ENCODE peak calls at places on chromosomes 11 and 22, in nine cellular contexts. One of them, this sample, is unnamed.

GRCh38 chr11:66068923-66069714 is 953 bp upstream of the PACS1 start:
- DNase-seq in AG09309: peak; percentile 53
- DNase-seq in heart right ventricle: no peak
- DNase-seq in activated naive CD8-positive, alpha-beta T cell treated with anti-CD3 and anti-CD28 coated beads for 36 hours: peak; percentile 30
- DNase-seq in NCI-H1105 treated with DMSO at 0.1 percent for 48 hours: peak; percentile 18
- DNase-seq in mucosa of descending colon: no peak
- DNase-seq in GM06990: peak; percentile 45
- DNase-seq in pulmonary artery endothelial cell: no peak
- DNase-seq in M059J: peak; percentile 75
- DNase-seq in this sample: no peak

GRCh38 chr11:32312865-32313403 is 122.4 kb downstream of the WT1 start:
- DNase-seq in M059J: peak; percentile 81
- DNase-seq in heart right ventricle: no peak
- DNase-seq in mucosa of descending colon: no peak
- DNase-seq in AG09309: no peak
- DNase-seq in activated naive CD8-positive, alpha-beta T cell treated with anti-CD3 and anti-CD28 coated beads for 36 hours: peak; percentile 22
- DNase-seq in GM06990: no peak
- DNase-seq in pulmonary artery endothelial cell: no peak
- DNase-seq in NCI-H1105 treated with DMSO at 0.1 percent for 48 hours: peak; percentile 13
- DNase-seq in this sample: peak; percentile 11

GRCh38 chr11:107851704-107852315 is 6.8 kb downstream of the SLC35F2 start:
- DNase-seq in GM06990: no peak
- DNase-seq in pulmonary artery endothelial cell: no peak
- DNase-seq in mucosa of descending colon: no peak
- DNase-seq in M059J: no peak
- DNase-seq in activated naive CD8-positive, alpha-beta T cell treated with anti-CD3 and anti-CD28 coated beads for 36 hours: no peak
- DNase-seq in AG09309: no peak
- DNase-seq in NCI-H1105 treated with DMSO at 0.1 percent for 48 hours: no peak
- DNase-seq in heart right ventricle: no peak
- DNase-seq in this sample: no peak

GRCh38 chr11:82714346-82715174 is 19.1 kb downstream of the FAM181B start:
- DNase-seq in GM06990: no peak
- DNase-seq in heart right ventricle: no peak
- DNase-seq in mucosa of descending colon: no peak
- DNase-seq in M059J: no peak
- DNase-seq in NCI-H1105 treated with DMSO at 0.1 percent for 48 hours: no peak
- DNase-seq in AG09309: no peak
- DNase-seq in pulmonary artery endothelial cell: no peak
- DNase-seq in activated naive CD8-positive, alpha-beta T cell treated with anti-CD3 and anti-CD28 coated beads for 36 hours: no peak
- DNase-seq in this sample: no peak

GRCh38 chr22:25200967-25201366 is 1.3 kb downstream of the CRYBB3 start:
- DNase-seq in mucosa of descending colon: no peak
- DNase-seq in AG09309: no peak
- DNase-seq in NCI-H1105 treated with DMSO at 0.1 percent for 48 hours: no peak
- DNase-seq in heart right ventricle: no peak
- DNase-seq in GM06990: no peak
- DNase-seq in activated naive CD8-positive, alpha-beta T cell treated with anti-CD3 and anti-CD28 coated beads for 36 hours: no peak
- DNase-seq in M059J: no peak
- DNase-seq in pulmonary artery endothelial cell: no peak
- DNase-seq in this sample: no peak

GRCh38 chr11:123166095-123166559 is 28.9 kb downstream of the CLMP start:
- DNase-seq in AG09309: no peak
- DNase-seq in heart right ventricle: peak; percentile 32
- DNase-seq in M059J: peak; percentile 45
- DNase-seq in GM06990: no peak
- DNase-seq in mucosa of descending colon: no peak
- DNase-seq in pulmonary artery endothelial cell: no peak
- DNase-seq in activated naive CD8-positive, alpha-beta T cell treated with anti-CD3 and anti-CD28 coated beads for 36 hours: no peak
- DNase-seq in NCI-H1105 treated with DMSO at 0.1 percent for 48 hours: no peak
- DNase-seq in this sample: no peak

GRCh38 chr22:20084547-20085413 is 4.7 kb downstream of the DGCR8 start:
- DNase-seq in AG09309: no peak
- DNase-seq in NCI-H1105 treated with DMSO at 0.1 percent for 48 hours: no peak
- DNase-seq in mucosa of descending colon: peak; percentile 34
- DNase-seq in M059J: no peak
- DNase-seq in heart right ventricle: no peak
- DNase-seq in GM06990: no peak
- DNase-seq in activated naive CD8-positive, alpha-beta T cell treated with anti-CD3 and anti-CD28 coated beads for 36 hours: peak; percentile 31
- DNase-seq in pulmonary artery endothelial cell: no peak
- DNase-seq in this sample: peak; percentile 11

GRCh38 chr11:396511-396947 is 2.5 kb downstream of the PKP3 start:
- DNase-seq in mucosa of descending colon: peak; percentile 55
- DNase-seq in activated naive CD8-positive, alpha-beta T cell treated with anti-CD3 and anti-CD28 coated beads for 36 hours: no peak
- DNase-seq in GM06990: no peak
- DNase-seq in M059J: peak; percentile 79
- DNase-seq in NCI-H1105 treated with DMSO at 0.1 percent for 48 hours: no peak
- DNase-seq in heart right ventricle: no peak
- DNase-seq in AG09309: no peak
- DNase-seq in pulmonary artery endothelial cell: no peak
- DNase-seq in this sample: no peak

GRCh38 chr22:18970180-18970947 is 34.3 kb upstream of the PRODH start:
- DNase-seq in M059J: no peak
- DNase-seq in activated naive CD8-positive, alpha-beta T cell treated with anti-CD3 and anti-CD28 coated beads for 36 hours: no peak
- DNase-seq in mucosa of descending colon: no peak
- DNase-seq in heart right ventricle: no peak
- DNase-seq in AG09309: no peak
- DNase-seq in pulmonary artery endothelial cell: no peak
- DNase-seq in NCI-H1105 treated with DMSO at 0.1 percent for 48 hours: peak; percentile 15
- DNase-seq in GM06990: no peak
- DNase-seq in this sample: peak; percentile 24

GRCh38 chr11:116353517-116353916 is 419.3 kb downstream of the BUD13 start:
- DNase-seq in pulmonary artery endothelial cell: no peak
- DNase-seq in mucosa of descending colon: no peak
- DNase-seq in GM06990: no peak
- DNase-seq in M059J: no peak
- DNase-seq in NCI-H1105 treated with DMSO at 0.1 percent for 48 hours: no peak
- DNase-seq in activated naive CD8-positive, alpha-beta T cell treated with anti-CD3 and anti-CD28 coated beads for 36 hours: no peak
- DNase-seq in heart right ventricle: no peak
- DNase-seq in AG09309: no peak
- DNase-seq in this sample: peak; percentile 68

GRCh38 chr11:116840224-116840745 is 2.9 kb upstream of the APOA1 start:
- DNase-seq in mucosa of descending colon: no peak
- DNase-seq in heart right ventricle: no peak
- DNase-seq in NCI-H1105 treated with DMSO at 0.1 percent for 48 hours: no peak
- DNase-seq in pulmonary artery endothelial cell: no peak
- DNase-seq in M059J: no peak
- DNase-seq in AG09309: no peak
- DNase-seq in GM06990: no peak
- DNase-seq in activated naive CD8-positive, alpha-beta T cell treated with anti-CD3 and anti-CD28 coated beads for 36 hours: no peak
- DNase-seq in this sample: no peak

GRCh38 chr11:118691926-118692830 is 12.7 kb upstream of the TREH start:
- DNase-seq in NCI-H1105 treated with DMSO at 0.1 percent for 48 hours: no peak
- DNase-seq in M059J: peak; percentile 75
- DNase-seq in AG09309: no peak
- DNase-seq in mucosa of descending colon: peak; percentile 60
- DNase-seq in activated naive CD8-positive, alpha-beta T cell treated with anti-CD3 and anti-CD28 coated beads for 36 hours: peak; percentile 72
- DNase-seq in heart right ventricle: no peak
- DNase-seq in pulmonary artery endothelial cell: no peak
- DNase-seq in GM06990: peak; percentile 46
- DNase-seq in this sample: no peak

GRCh38 chr11:11534981-11535380 is 86.8 kb downstream of the GALNT18 start:
- DNase-seq in activated naive CD8-positive, alpha-beta T cell treated with anti-CD3 and anti-CD28 coated beads for 36 hours: no peak
- DNase-seq in AG09309: no peak
- DNase-seq in heart right ventricle: no peak
- DNase-seq in pulmonary artery endothelial cell: no peak
- DNase-seq in NCI-H1105 treated with DMSO at 0.1 percent for 48 hours: peak; percentile 73
- DNase-seq in mucosa of descending colon: no peak
- DNase-seq in M059J: no peak
- DNase-seq in GM06990: no peak
- DNase-seq in this sample: no peak

GRCh38 chr22:26632422-26633155 is 10.8 kb downstream of the CRYBA4 start:
- DNase-seq in activated naive CD8-positive, alpha-beta T cell treated with anti-CD3 and anti-CD28 coated beads for 36 hours: no peak
- DNase-seq in M059J: no peak
- DNase-seq in AG09309: no peak
- DNase-seq in GM06990: no peak
- DNase-seq in heart right ventricle: no peak
- DNase-seq in mucosa of descending colon: no peak
- DNase-seq in NCI-H1105 treated with DMSO at 0.1 percent for 48 hours: no peak
- DNase-seq in pulmonary artery endothelial cell: peak; percentile 8
- DNase-seq in this sample: no peak

GRCh38 chr11:34274712-34275398 is 83.0 kb downstream of the ABTB2 start:
- DNase-seq in heart right ventricle: peak; percentile 74
- DNase-seq in pulmonary artery endothelial cell: no peak
- DNase-seq in GM06990: no peak
- DNase-seq in M059J: peak; percentile 100
- DNase-seq in AG09309: peak; percentile 89
- DNase-seq in activated naive CD8-positive, alpha-beta T cell treated with anti-CD3 and anti-CD28 coated beads for 36 hours: no peak
- DNase-seq in mucosa of descending colon: peak; percentile 74
- DNase-seq in NCI-H1105 treated with DMSO at 0.1 percent for 48 hours: no peak
- DNase-seq in this sample: no peak

GRCh38 chr11:47980907-47981621 is 705 bp downstream of the PTPRJ start:
- DNase-seq in M059J: peak; percentile 58
- DNase-seq in AG09309: no peak
- DNase-seq in heart right ventricle: peak; percentile 54
- DNase-seq in NCI-H1105 treated with DMSO at 0.1 percent for 48 hours: peak; percentile 29
- DNase-seq in mucosa of descending colon: peak; percentile 73
- DNase-seq in pulmonary artery endothelial cell: no peak
- DNase-seq in GM06990: peak; percentile 56
- DNase-seq in activated naive CD8-positive, alpha-beta T cell treated with anti-CD3 and anti-CD28 coated beads for 36 hours: peak; percentile 44
- DNase-seq in this sample: peak; percentile 57

GRCh38 chr11:64202992-64203391 is 3.5 kb upstream of the FERMT3 start:
- DNase-seq in mucosa of descending colon: no peak
- DNase-seq in AG09309: no peak
- DNase-seq in M059J: no peak
- DNase-seq in NCI-H1105 treated with DMSO at 0.1 percent for 48 hours: no peak
- DNase-seq in pulmonary artery endothelial cell: no peak
- DNase-seq in activated naive CD8-positive, alpha-beta T cell treated with anti-CD3 and anti-CD28 coated beads for 36 hours: no peak
- DNase-seq in GM06990: no peak
- DNase-seq in heart right ventricle: no peak
- DNase-seq in this sample: no peak

GRCh38 chr11:83910135-83910534 is 624.0 kb upstream of the CCDC90B start:
- DNase-seq in heart right ventricle: no peak
- DNase-seq in pulmonary artery endothelial cell: no peak
- DNase-seq in activated naive CD8-positive, alpha-beta T cell treated with anti-CD3 and anti-CD28 coated beads for 36 hours: no peak
- DNase-seq in M059J: no peak
- DNase-seq in mucosa of descending colon: no peak
- DNase-seq in NCI-H1105 treated with DMSO at 0.1 percent for 48 hours: no peak
- DNase-seq in GM06990: no peak
- DNase-seq in AG09309: no peak
- DNase-seq in this sample: no peak

GRCh38 chr11:60982184-60982583 is 10.7 kb downstream of the CD6 start:
- DNase-seq in GM06990: no peak
- DNase-seq in heart right ventricle: no peak
- DNase-seq in NCI-H1105 treated with DMSO at 0.1 percent for 48 hours: no peak
- DNase-seq in mucosa of descending colon: peak; percentile 44
- DNase-seq in M059J: no peak
- DNase-seq in pulmonary artery endothelial cell: no peak
- DNase-seq in AG09309: no peak
- DNase-seq in activated naive CD8-positive, alpha-beta T cell treated with anti-CD3 and anti-CD28 coated beads for 36 hours: no peak
- DNase-seq in this sample: no peak

GRCh38 chr11:103067118-103067517 is 24.8 kb downstream of the DCUN1D5 start:
- DNase-seq in NCI-H1105 treated with DMSO at 0.1 percent for 48 hours: no peak
- DNase-seq in activated naive CD8-positive, alpha-beta T cell treated with anti-CD3 and anti-CD28 coated beads for 36 hours: no peak
- DNase-seq in heart right ventricle: no peak
- DNase-seq in M059J: no peak
- DNase-seq in GM06990: no peak
- DNase-seq in mucosa of descending colon: no peak
- DNase-seq in AG09309: no peak
- DNase-seq in pulmonary artery endothelial cell: no peak
- DNase-seq in this sample: no peak

This sample was measured in NCI-H146.